ENCODE peak calls at places on chromosomes 16 and 17, in four cellular contexts. E is stimulated activated CD8-positive, alpha-beta memory T cell treated with anti-CD3 and anti-CD28 coated beads, Interleukin-7, amount 100 ng/mL, for 1 hour; M is amniotic epithelial cell; C is gastrocnemius medialis. N is an unnamed sample.

GRCh38 chr16:30697264-30698138 is 1.5 kb upstream of the SRCAP start:
- DNase-seq in E (no peak), M (no peak), C (no peak), N (no peak)

GRCh38 chr17:31371511-31372097 is 19.9 kb upstream of the RAB11FIP4 start:
- DNase-seq in E (no peak), M (peak), C (no peak), N (peak)

GRCh38 chr17:1724351-1724868 is at the start of gene WDR81:
- DNase-seq in E (peak), M (peak), C (peak), N (peak)

GRCh38 chr17:36728030-36728991 is 126.9 kb downstream of the MRM1 start:
- DNase-seq in E (no peak), M (no peak), C (no peak), N (peak)

GRCh38 chr16:73313950-73314349 is 266.0 kb upstream of the ZFHX3 start:
- DNase-seq in E (no peak), M (no peak), C (no peak), N (no peak)

GRCh38 chr17:57597531-57598453 is 147.3 kb downstream of the CCDC182 start:
- DNase-seq in E (no peak), M (peak), C (peak), N (peak)

GRCh38 chr16:77564791-77565390 is 130.1 kb upstream of the ADAMTS18 start:
- DNase-seq in E (no peak), M (peak), C (no peak), N (no peak)

GRCh38 chr17:80838381-80839345 is 153.0 kb upstream of the CHMP6 start:
- DNase-seq in E (no peak), M (no peak), C (no peak), N (no peak)

GRCh38 chr17:66508896-66509843 is 206.8 kb downstream of the PRKCA start:
- DNase-seq in E (no peak), M (peak), C (peak), N (peak)

GRCh38 chr16:71311553-71312158 is 22.5 kb upstream of the CMTR2 start:
- DNase-seq in E (no peak), M (no peak), C (no peak), N (peak)

GRCh38 chr17:57210224-57210553 is 46.1 kb upstream of the MSI2 start:
- DNase-seq in E (no peak), M (peak), C (no peak), N (no peak)

GRCh38 chr17:12492450-12492849 is 173.2 kb upstream of the MYOCD start:
- DNase-seq in E (no peak), M (peak), C (no peak), N (no peak)

GRCh38 chr16:17369441-17369951 is 101.3 kb downstream of the XYLT1 start:
- DNase-seq in E (peak), M (no peak), C (peak), N (peak)

GRCh38 chr17:1011138-1011537 is 14.2 kb downstream of the TIMM22 start:
- DNase-seq in E (no peak), M (no peak), C (no peak), N (no peak)

GRCh38 chr17:77369544-77369971 is 228.8 kb downstream of the SEC14L1 start:
- DNase-seq in E (no peak), M (no peak), C (no peak), N (no peak)

GRCh38 chr17:248337-249235 is 67.1 kb upstream of the DOC2B start:
- DNase-seq in E (no peak), M (no peak), C (no peak), N (no peak)

GRCh38 chr16:84841787-84842300 is 22.1 kb downstream of the CRISPLD2 start:
- DNase-seq in E (no peak), M (peak), C (no peak), N (no peak)

GRCh38 chr17:38852771-38853291 is 690 bp downstream of the RPL23 start:
- DNase-seq in E (no peak), M (no peak), C (no peak), N (no peak)

GRCh38 chr17:32659419-32659842 is 172.6 kb downstream of the CDK5R1 start:
- DNase-seq in E (peak), M (peak), C (peak), N (peak)

N was measured in activated CD4-positive, alpha-beta memory T cell treated with anti-CD3 and anti-CD28 coated beads for 36 hours.